ENCODE peak calls at places on chromosomes 1 and 21, in eight cellular contexts. One of them, this sample, is unnamed.

GRCh38 chr21:35138665-35139381 is 89.7 kb upstream of the RUNX1 start:
- DNase-seq in K562: peak; percentile 78
- DNase-seq in OCI-LY7: peak; percentile 58
- DNase-seq in activated B cell treated with CpG ODN at 0.5 μM for 24 hours: no peak
- DNase-seq in fibroblast of lung: peak; percentile 100
- DNase-seq in heart right ventricle: no peak
- DNase-seq in Calu3: peak; percentile 78
- DNase-seq in IMR-90: peak; percentile 95
- DNase-seq in this sample: peak; percentile 57

GRCh38 chr1:69569983-69570755 is 2.4 kb downstream of the LRRC7 start:
- DNase-seq in K562: peak; percentile 6
- DNase-seq in OCI-LY7: no peak
- DNase-seq in activated B cell treated with CpG ODN at 0.5 μM for 24 hours: no peak
- DNase-seq in fibroblast of lung: peak; percentile 43
- DNase-seq in heart right ventricle: no peak
- DNase-seq in Calu3: no peak
- DNase-seq in IMR-90: no peak
- DNase-seq in this sample: no peak

GRCh38 chr21:37159053-37159776 is 86.2 kb downstream of the TTC3 start:
- DNase-seq in K562: no peak
- DNase-seq in OCI-LY7: no peak
- DNase-seq in activated B cell treated with CpG ODN at 0.5 μM for 24 hours: no peak
- DNase-seq in fibroblast of lung: no peak
- DNase-seq in heart right ventricle: no peak
- DNase-seq in Calu3: no peak
- DNase-seq in IMR-90: peak; percentile 76
- DNase-seq in this sample: no peak

GRCh38 chr21:45593162-45594022 is 50.1 kb upstream of the PCBP3 start:
- DNase-seq in K562: peak; percentile 84
- DNase-seq in OCI-LY7: peak; percentile 77
- DNase-seq in activated B cell treated with CpG ODN at 0.5 μM for 24 hours: no peak
- DNase-seq in fibroblast of lung: no peak
- DNase-seq in heart right ventricle: no peak
- DNase-seq in Calu3: no peak
- DNase-seq in IMR-90: no peak
- DNase-seq in this sample: no peak

GRCh38 chr1:9128520-9129371 is at the start of gene GPR157:
- DNase-seq in K562: peak; percentile 85
- DNase-seq in OCI-LY7: peak; percentile 87
- DNase-seq in activated B cell treated with CpG ODN at 0.5 μM for 24 hours: peak; percentile 75
- DNase-seq in fibroblast of lung: peak; percentile 66
- DNase-seq in heart right ventricle: peak; percentile 94
- DNase-seq in Calu3: peak; percentile 84
- DNase-seq in IMR-90: peak; percentile 61
- DNase-seq in this sample: peak; percentile 68

GRCh38 chr1:9730096-9730901 is 78.8 kb downstream of the PIK3CD start:
- DNase-seq in K562: no peak
- DNase-seq in OCI-LY7: no peak
- DNase-seq in activated B cell treated with CpG ODN at 0.5 μM for 24 hours: no peak
- DNase-seq in fibroblast of lung: no peak
- DNase-seq in heart right ventricle: peak; percentile 44
- DNase-seq in Calu3: no peak
- DNase-seq in IMR-90: no peak
- DNase-seq in this sample: no peak

GRCh38 chr21:44742418-44743153 is 31.2 kb upstream of the TSPEAR start:
- DNase-seq in K562: peak; percentile 41
- DNase-seq in OCI-LY7: peak; percentile 10
- DNase-seq in activated B cell treated with CpG ODN at 0.5 μM for 24 hours: no peak
- DNase-seq in fibroblast of lung: no peak
- DNase-seq in heart right ventricle: no peak
- DNase-seq in Calu3: no peak
- DNase-seq in IMR-90: peak; percentile 4
- DNase-seq in this sample: peak; percentile 15

GRCh38 chr21:29299906-29300546 is 1.3 kb downstream of the BACH1 start:
- DNase-seq in K562: peak; percentile 93
- DNase-seq in OCI-LY7: peak; percentile 59
- DNase-seq in activated B cell treated with CpG ODN at 0.5 μM for 24 hours: peak; percentile 58
- DNase-seq in fibroblast of lung: peak; percentile 98
- DNase-seq in heart right ventricle: peak; percentile 23
- DNase-seq in Calu3: peak; percentile 27
- DNase-seq in IMR-90: peak; percentile 97
- DNase-seq in this sample: peak; percentile 95

GRCh38 chr1:96388421-96389310 is 332.9 kb upstream of the PTBP2 start:
- DNase-seq in K562: no peak
- DNase-seq in OCI-LY7: no peak
- DNase-seq in activated B cell treated with CpG ODN at 0.5 μM for 24 hours: no peak
- DNase-seq in fibroblast of lung: peak; percentile 82
- DNase-seq in heart right ventricle: no peak
- DNase-seq in Calu3: no peak
- DNase-seq in IMR-90: peak; percentile 87
- DNase-seq in this sample: peak; percentile 46

DNA sequence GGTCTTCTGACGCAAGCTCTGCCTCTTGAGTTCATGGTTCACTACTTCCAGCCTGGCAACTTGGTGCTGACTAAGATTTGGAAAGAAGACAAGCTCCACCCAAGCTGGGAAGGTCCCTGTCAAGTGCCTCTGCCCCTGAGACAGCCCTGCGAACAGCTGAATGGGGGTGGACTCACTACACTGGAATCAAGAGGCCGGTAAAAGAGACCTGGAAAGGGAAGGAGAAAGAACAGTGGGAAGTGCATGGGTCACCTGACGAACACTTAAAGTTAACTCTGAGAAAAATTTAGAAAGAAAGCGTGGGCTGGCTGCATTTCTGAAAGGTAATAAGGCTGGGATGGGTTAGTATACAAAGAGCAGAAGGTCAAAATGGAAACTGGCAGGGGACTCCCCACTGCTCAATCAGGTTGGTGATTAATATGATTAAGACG is 26.1 kb upstream of the ZNF496 start:
- DNase-seq in K562: peak; percentile 38
- DNase-seq in OCI-LY7: no peak
- DNase-seq in activated B cell treated with CpG ODN at 0.5 μM for 24 hours: no peak
- DNase-seq in fibroblast of lung: peak; percentile 70
- DNase-seq in heart right ventricle: no peak
- DNase-seq in Calu3: no peak
- DNase-seq in IMR-90: peak; percentile 94
- DNase-seq in this sample: no peak
- TF ChIP-seq CTCF in K562: no peak
- TF ChIP-seq CTCF in OCI-LY7: no peak
- TF ChIP-seq CTCF in activated B cell treated with CpG ODN at 0.5 μM for 24 hours: no peak
- TF ChIP-seq CTCF in fibroblast of lung: no peak
- TF ChIP-seq CTCF in heart right ventricle: no peak
- TF ChIP-seq CTCF in Calu3: no peak
- TF ChIP-seq CTCF in IMR-90: no peak
- TF ChIP-seq CTCF in this sample: no peak

GRCh38 chr1:20731057-20731991 is 1.2 kb downstream of the SH2D5 start:
- DNase-seq in K562: no peak
- DNase-seq in OCI-LY7: no peak
- DNase-seq in activated B cell treated with CpG ODN at 0.5 μM for 24 hours: no peak
- DNase-seq in fibroblast of lung: no peak
- DNase-seq in heart right ventricle: no peak
- DNase-seq in Calu3: no peak
- DNase-seq in IMR-90: no peak
- DNase-seq in this sample: no peak

GRCh38 chr1:20730690-20731056 is 1.8 kb downstream of the SH2D5 start:
- DNase-seq in K562: no peak
- DNase-seq in OCI-LY7: no peak
- DNase-seq in activated B cell treated with CpG ODN at 0.5 μM for 24 hours: no peak
- DNase-seq in fibroblast of lung: no peak
- DNase-seq in heart right ventricle: no peak
- DNase-seq in Calu3: no peak
- DNase-seq in IMR-90: no peak
- DNase-seq in this sample: no peak

GRCh38 chr1:20732071-20732587 is 374 bp downstream of the SH2D5 start:
- DNase-seq in K562: no peak
- DNase-seq in OCI-LY7: peak; percentile 67
- DNase-seq in activated B cell treated with CpG ODN at 0.5 μM for 24 hours: peak; percentile 61
- DNase-seq in fibroblast of lung: peak; percentile 54
- DNase-seq in heart right ventricle: peak; percentile 56
- DNase-seq in Calu3: peak; percentile 66
- DNase-seq in IMR-90: peak; percentile 81
- DNase-seq in this sample: peak; percentile 58

GRCh38 chr1:20733361-20733975 is 965 bp upstream of the SH2D5 start:
- DNase-seq in K562: no peak
- DNase-seq in OCI-LY7: no peak
- DNase-seq in activated B cell treated with CpG ODN at 0.5 μM for 24 hours: no peak
- DNase-seq in fibroblast of lung: no peak
- DNase-seq in heart right ventricle: no peak
- DNase-seq in Calu3: no peak
- DNase-seq in IMR-90: no peak
- DNase-seq in this sample: no peak

DNA sequence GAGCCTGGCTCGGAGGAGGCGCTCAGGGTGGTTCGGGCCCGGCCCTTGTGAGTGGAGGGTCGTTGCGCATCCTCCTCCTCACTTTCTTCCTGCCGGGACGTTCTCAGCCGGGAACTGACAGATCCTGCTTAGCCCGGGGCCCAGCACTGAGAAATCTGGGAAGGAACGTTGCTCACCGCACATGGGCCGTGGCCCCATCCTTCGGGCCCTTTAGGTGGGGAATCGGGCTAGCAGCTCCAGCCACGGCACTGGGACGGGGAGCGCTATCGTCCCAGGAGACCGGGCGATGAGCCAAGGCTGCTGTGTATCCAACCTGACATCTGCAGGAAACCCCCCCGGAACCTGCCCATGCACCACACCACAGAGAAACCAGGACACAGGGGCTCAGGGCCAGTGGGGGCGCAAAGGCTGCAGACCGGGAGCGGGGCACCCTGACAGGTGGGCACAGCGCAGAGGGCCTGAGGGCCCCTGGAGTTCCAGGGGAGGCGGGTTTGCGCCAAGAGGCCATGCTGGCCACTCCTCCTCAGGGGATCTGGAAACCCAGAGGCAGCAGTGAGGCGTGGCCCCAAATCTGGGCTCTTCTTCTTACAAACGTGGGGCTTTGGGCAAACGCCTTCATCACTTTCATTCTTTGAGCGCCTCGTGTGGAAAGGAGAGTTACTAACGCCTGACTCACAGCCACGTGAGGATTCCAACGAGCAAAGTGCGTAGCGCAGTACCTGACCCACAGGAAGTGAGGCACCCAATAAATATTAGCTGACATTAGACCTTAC is at the start of gene SH2D5:
- DNase-seq in K562: peak; percentile 85
- DNase-seq in OCI-LY7: peak; percentile 65
- DNase-seq in activated B cell treated with CpG ODN at 0.5 μM for 24 hours: peak; percentile 45
- DNase-seq in fibroblast of lung: peak; percentile 98
- DNase-seq in heart right ventricle: no peak
- DNase-seq in Calu3: peak; percentile 71
- DNase-seq in IMR-90: peak; percentile 99
- DNase-seq in this sample: peak; percentile 98
- TF ChIP-seq CTCF in K562: peak; percentile 68
- TF ChIP-seq CTCF in OCI-LY7: peak; percentile 64
- TF ChIP-seq CTCF in activated B cell treated with CpG ODN at 0.5 μM for 24 hours: no peak
- TF ChIP-seq CTCF in fibroblast of lung: peak; percentile 38
- TF ChIP-seq CTCF in heart right ventricle: no peak
- TF ChIP-seq CTCF in Calu3: no peak
- TF ChIP-seq CTCF in IMR-90: peak; percentile 40
- TF ChIP-seq CTCF in this sample: peak; percentile 66

GRCh38 chr21:40553781-40554180 is 293.2 kb downstream of the DSCAM start:
- DNase-seq in K562: no peak
- DNase-seq in OCI-LY7: no peak
- DNase-seq in activated B cell treated with CpG ODN at 0.5 μM for 24 hours: no peak
- DNase-seq in fibroblast of lung: no peak
- DNase-seq in heart right ventricle: no peak
- DNase-seq in Calu3: no peak
- DNase-seq in IMR-90: no peak
- DNase-seq in this sample: no peak
- TF ChIP-seq CTCF in K562: no peak
- TF ChIP-seq CTCF in OCI-LY7: no peak
- TF ChIP-seq CTCF in activated B cell treated with CpG ODN at 0.5 μM for 24 hours: no peak
- TF ChIP-seq CTCF in fibroblast of lung: no peak
- TF ChIP-seq CTCF in heart right ventricle: no peak
- TF ChIP-seq CTCF in Calu3: no peak
- TF ChIP-seq CTCF in IMR-90: no peak
- TF ChIP-seq CTCF in this sample: no peak

GRCh38 chr1:14570514-14570913 is 28.0 kb upstream of the KAZN start:
- DNase-seq in K562: no peak
- DNase-seq in OCI-LY7: no peak
- DNase-seq in activated B cell treated with CpG ODN at 0.5 μM for 24 hours: no peak
- DNase-seq in fibroblast of lung: peak; percentile 61
- DNase-seq in heart right ventricle: no peak
- DNase-seq in Calu3: no peak
- DNase-seq in IMR-90: peak; percentile 23
- DNase-seq in this sample: no peak

GRCh38 chr1:14568716-14569115 is 29.8 kb upstream of the KAZN start:
- DNase-seq in K562: no peak
- DNase-seq in OCI-LY7: no peak
- DNase-seq in activated B cell treated with CpG ODN at 0.5 μM for 24 hours: no peak
- DNase-seq in fibroblast of lung: no peak
- DNase-seq in heart right ventricle: no peak
- DNase-seq in Calu3: no peak
- DNase-seq in IMR-90: no peak
- DNase-seq in this sample: no peak

GRCh38 chr1:14576155-14576554 is 22.3 kb upstream of the KAZN start:
- DNase-seq in K562: no peak
- DNase-seq in OCI-LY7: no peak
- DNase-seq in activated B cell treated with CpG ODN at 0.5 μM for 24 hours: no peak
- DNase-seq in fibroblast of lung: no peak
- DNase-seq in heart right ventricle: no peak
- DNase-seq in Calu3: no peak
- DNase-seq in IMR-90: no peak
- DNase-seq in this sample: no peak

GRCh38 chr1:14572861-14573260 is 25.6 kb upstream of the KAZN start:
- DNase-seq in K562: no peak
- DNase-seq in OCI-LY7: no peak
- DNase-seq in activated B cell treated with CpG ODN at 0.5 μM for 24 hours: no peak
- DNase-seq in fibroblast of lung: no peak
- DNase-seq in heart right ventricle: no peak
- DNase-seq in Calu3: no peak
- DNase-seq in IMR-90: no peak
- DNase-seq in this sample: no peak

DNA sequence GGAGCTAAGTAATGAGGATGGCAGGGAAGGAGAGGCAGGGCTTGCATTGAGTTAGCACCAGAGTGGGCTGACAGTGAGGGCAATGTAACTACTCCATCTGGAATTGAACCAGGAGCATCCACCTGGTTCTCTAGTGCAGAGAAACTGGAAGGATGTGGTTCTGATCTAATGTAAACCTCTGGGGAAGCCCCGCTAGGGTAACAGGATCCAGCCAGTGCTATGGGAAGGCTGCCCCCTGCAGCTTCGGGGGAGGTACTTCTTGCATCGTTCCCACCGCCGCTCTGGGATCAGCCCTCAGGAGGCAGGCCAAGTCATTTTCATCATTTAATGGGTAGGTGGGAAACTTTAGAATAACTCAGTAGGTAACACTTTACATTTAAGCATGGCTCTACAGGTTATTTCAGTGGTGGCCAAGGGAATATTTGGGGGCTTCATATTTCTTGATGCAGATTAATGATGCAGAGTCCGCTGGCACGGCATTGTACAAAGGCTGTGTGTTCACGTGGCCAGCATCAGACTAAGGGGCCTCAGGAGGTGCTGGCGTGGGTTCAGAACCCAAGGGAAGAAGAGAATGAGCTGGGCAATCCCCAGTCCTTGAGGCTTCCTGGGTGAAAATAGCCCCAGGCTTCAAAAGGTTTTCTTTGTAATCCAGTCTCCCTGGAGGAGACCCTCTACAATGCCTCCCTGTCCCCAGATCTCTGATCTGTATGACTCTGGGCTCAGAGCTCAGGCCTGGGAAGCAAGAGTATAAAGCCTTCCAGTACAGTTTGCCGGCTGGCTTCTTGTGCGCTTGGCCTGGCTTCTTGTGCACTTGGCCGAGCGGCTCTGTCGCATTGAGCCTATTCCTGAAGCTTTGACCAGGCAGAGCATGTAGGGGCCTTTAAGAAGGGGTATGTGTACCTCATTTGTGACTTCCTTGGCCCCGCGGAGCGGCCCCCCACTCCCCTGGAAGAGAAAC is 26.4 kb upstream of the KAZN start:
- DNase-seq in K562: peak; percentile 48
- DNase-seq in OCI-LY7: peak; percentile 69
- DNase-seq in activated B cell treated with CpG ODN at 0.5 μM for 24 hours: no peak
- DNase-seq in fibroblast of lung: no peak
- DNase-seq in heart right ventricle: no peak
- DNase-seq in Calu3: no peak
- DNase-seq in IMR-90: no peak
- DNase-seq in this sample: no peak
- TF ChIP-seq CTCF in K562: peak; percentile 72
- TF ChIP-seq CTCF in OCI-LY7: peak; percentile 81
- TF ChIP-seq CTCF in activated B cell treated with CpG ODN at 0.5 μM for 24 hours: no peak
- TF ChIP-seq CTCF in fibroblast of lung: no peak
- TF ChIP-seq CTCF in heart right ventricle: no peak
- TF ChIP-seq CTCF in Calu3: no peak
- TF ChIP-seq CTCF in IMR-90: no peak
- TF ChIP-seq CTCF in this sample: no peak

This sample was measured in HFFc6.